ENCODE peak calls at places on chromosomes 6 and 20, in four cellular contexts. P is lower leg skin, W is BE2C, L is colonic mucosa. J is an unnamed sample.
A peak's percentile ranks its signal among the peaks of the same experiment; 100 is the strongest.

GRCh38 chr6:80543598-80544181 is 437.2 kb downstream of the BCKDHB start:
- DNase-seq in L (no peak), W (no peak), P (no peak), J (peak; percentile 61)

GRCh38 chr6:21396313-21396712 is 197.2 kb upstream of the SOX4 start:
- DNase-seq in L (no peak), P (no peak), W (no peak), J (peak; percentile 24)

GRCh38 chr20:46700481-46700880 is 9.0 kb upstream of the SLC2A10 start:
- DNase-seq in P (no peak), L (no peak), W (no peak), J (no peak)

GRCh38 chr6:14117158-14118090 is at the start of gene CD83:
- DNase-seq in W (peak; percentile 41), L (peak; percentile 68), P (no peak), J (peak; percentile 40)

GRCh38 chr6:138818496-138819194 is 22.8 kb downstream of the ECT2L start:
- DNase-seq in L (peak; percentile 21), W (no peak), P (no peak), J (no peak)

GRCh38 chr20:64091762-64092161 is 7.6 kb upstream of the LKAAEAR1 start:
- DNase-seq in W (peak; percentile 59), L (no peak), P (no peak), J (no peak)

GRCh38 chr6:110708295-110708965 is 106.8 kb downstream of the CDK19 start:
- DNase-seq in L (no peak), P (no peak), W (no peak), J (peak; percentile 43)

GRCh38 chr20:57651977-57652864 is 32.0 kb upstream of the ZBP1 start:
- DNase-seq in W (no peak), P (no peak), L (peak; percentile 16), J (no peak)

GRCh38 chr6:149082320-149082719 is 235.2 kb upstream of the TAB2 start:
- DNase-seq in L (peak; percentile 85), P (peak; percentile 74), W (peak; percentile 85), J (peak; percentile 88)

GRCh38 chr6:26123675-26124549 is 36.7 kb downstream of the HFE start:
- DNase-seq in L (peak; percentile 88), W (peak; percentile 73), P (peak; percentile 95), J (peak; percentile 100)

GRCh38 chr20:46994341-46994740 is 99.7 kb downstream of the EYA2 start:
- DNase-seq in P (no peak), L (no peak), W (no peak), J (no peak)

GRCh38 chr20:8855315-8855714 is 213.6 kb upstream of the PLCB4 start:
- DNase-seq in P (peak; percentile 29), L (no peak), W (no peak), J (peak; percentile 67)

GRCh38 chr6:156994215-156995076 is 217.3 kb downstream of the ARID1B start:
- DNase-seq in P (no peak), L (peak; percentile 46), W (no peak), J (no peak)

GRCh38 chr6:122663981-122664380 is 53.8 kb downstream of the PKIB start:
- DNase-seq in P (no peak), L (no peak), W (no peak), J (no peak)

GRCh38 chr6:82248233-82248735 is 740 bp upstream of the IBTK start:
- DNase-seq in L (peak; percentile 53), W (no peak), P (no peak), J (peak; percentile 33)

GRCh38 chr20:21729316-21729715 is 23.9 kb downstream of the PAX1 start:
- DNase-seq in L (no peak), P (no peak), W (no peak), J (no peak)

GRCh38 chr6:4313044-4313686 is 177.8 kb upstream of the ECI2 start:
- DNase-seq in P (no peak), W (no peak), L (peak; percentile 83), J (peak; percentile 98)

GRCh38 chr20:5000263-5001173 is 792 bp downstream of the SLC23A2 start:
- DNase-seq in L (peak; percentile 46), W (peak; percentile 54), P (peak; percentile 56), J (peak; percentile 17)

GRCh38 chr6:87914637-87915395 is 132.8 kb upstream of the SPACA1 start:
- DNase-seq in P (no peak), L (no peak), W (no peak), J (peak; percentile 16)

GRCh38 chr6:40912158-40912946 is 126.7 kb downstream of the UNC5CL start:
- DNase-seq in L (peak; percentile 69), W (peak; percentile 82), P (no peak), J (peak; percentile 24)

GRCh38 chr6:122798099-122798641 is 9.1 kb downstream of the SMPDL3A start:
- DNase-seq in P (no peak), L (peak; percentile 84), W (no peak), J (peak; percentile 49)

GRCh38 chr6:2744206-2744771 is 6.4 kb downstream of the MYLK4 start:
- DNase-seq in L (no peak), P (no peak), W (no peak), J (peak; percentile 35)

GRCh38 chr6:23410439-23410838 is 715.6 kb upstream of the NRSN1 start:
- DNase-seq in W (no peak), L (no peak), P (no peak), J (no peak)

GRCh38 chr6:15879372-15880261 is 216.8 kb upstream of the DTNBP1 start:
- DNase-seq in P (peak; percentile 73), L (peak; percentile 51), W (peak; percentile 93), J (peak; percentile 39)

GRCh38 chr6:167998206-167998605 is 735 bp downstream of the KIF25 start:
- DNase-seq in W (no peak), L (no peak), P (peak; percentile 13), J (no peak)

GRCh38 chr20:25275813-25276532 is 28.1 kb downstream of the PYGB start:
- DNase-seq in L (no peak), W (peak; percentile 3), P (no peak), J (no peak)

DNA sequence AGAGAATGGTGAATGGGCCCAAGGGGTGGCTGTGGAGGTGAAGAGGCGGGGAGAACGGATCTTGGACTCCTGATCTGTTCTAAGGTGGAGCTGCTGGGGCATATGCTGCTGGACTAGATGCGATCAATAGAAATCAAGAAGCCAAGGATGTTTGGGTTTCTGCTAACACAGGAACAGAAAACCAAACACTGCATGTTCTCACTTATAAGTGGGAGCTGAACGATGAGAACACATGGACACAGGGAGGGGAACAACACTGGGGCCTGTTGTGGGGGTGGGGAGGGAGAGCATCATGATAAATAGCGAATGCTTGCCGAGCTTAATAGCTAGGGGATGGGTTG is 109.5 kb upstream of the PTPN1 start:
- DNase-seq in P (no peak), W (no peak), L (no peak), J (no peak)
- H3K4me3 ChIP-seq in P (no peak overlapping the region), W (no peak overlapping the region), L (no peak overlapping the region), J (no peak overlapping the region)

GRCh38 chr20:61378694-61379093 is 126.6 kb downstream of the CDH4 start:
- DNase-seq in P (no peak), L (no peak), W (no peak), J (no peak)
- TF ChIP-seq CTCF in P (no peak), L (no peak), W (no peak), J (no peak)

GRCh38 chr6:45555981-45556771 is 178.4 kb upstream of the SUPT3H start:
- DNase-seq in L (no peak), W (no peak), P (no peak), J (peak; percentile 60)

GRCh38 chr6:45556828-45557227 is 179.1 kb upstream of the SUPT3H start:
- DNase-seq in L (no peak), P (no peak), W (no peak), J (no peak)

GRCh38 chr6:45557454-45557853 is 179.7 kb upstream of the SUPT3H start:
- DNase-seq in W (no peak), L (no peak), P (no peak), J (no peak)

GRCh38 chr6:45560421-45560820 is 182.7 kb upstream of the SUPT3H start:
- DNase-seq in W (no peak), P (no peak), L (no peak), J (no peak)

GRCh38 chr6:45558858-45559257 is 181.1 kb upstream of the SUPT3H start:
- DNase-seq in L (no peak), W (no peak), P (no peak), J (no peak)
- H3K4me3 ChIP-seq in L (no peak overlapping the region), W (no peak overlapping the region), P (no peak overlapping the region), J (no peak overlapping the region)

DNA sequence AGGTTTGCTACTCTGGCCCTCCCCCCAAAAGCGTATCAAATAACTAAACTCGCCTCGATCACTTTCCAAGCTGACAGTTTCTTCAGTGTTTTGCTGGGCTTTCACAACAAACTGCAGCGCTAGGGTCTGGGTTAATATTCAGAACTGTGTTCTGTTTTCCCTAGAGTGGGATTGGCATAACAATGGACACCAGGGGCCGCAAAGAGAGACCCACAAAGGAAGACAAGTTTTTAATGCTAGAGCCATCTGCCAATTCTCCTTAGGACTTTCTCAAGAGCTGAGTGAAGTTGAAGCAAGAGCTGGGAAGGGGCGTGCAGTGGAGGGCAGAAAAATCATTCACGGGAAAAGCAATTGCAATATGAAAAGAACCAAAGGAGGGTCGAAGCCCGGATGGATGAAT is 57.7 kb downstream of the ATP9A start:
- DNase-seq in L (no peak), W (no peak), P (no peak), J (no peak)
- TF ChIP-seq CTCF in L (no peak), W (no peak), P (no peak), J (no peak)

GRCh38 chr6:42451595-42452170 is at the start of gene TRERF1:
- DNase-seq in W (peak; percentile 83), L (peak; percentile 75), P (peak; percentile 65), J (peak; percentile 73)

GRCh38 chr6:42450314-42451145 is 1.2 kb downstream of the TRERF1 start:
- DNase-seq in L (peak; percentile 42), P (no peak), W (peak; percentile 28), J (peak; percentile 33)

GRCh38 chr6:42449917-42450313 is 1.8 kb downstream of the TRERF1 start:
- DNase-seq in P (no peak), W (no peak), L (no peak), J (no peak)

GRCh38 chr6:42452171-42453026 is 673 bp upstream of the TRERF1 start:
- DNase-seq in W (peak; percentile 87), L (peak; percentile 73), P (peak; percentile 60), J (peak; percentile 83)

GRCh38 chr6:42451146-42451594 is 556 bp downstream of the TRERF1 start:
- DNase-seq in W (no peak), P (no peak), L (no peak), J (no peak)
- H3K4me3 ChIP-seq in W (peak overlapping the region; percentile 84), P (peak overlapping the region; percentile 31), L (peak overlapping the region; percentile 81), J (peak overlapping the region; percentile 81)

GRCh38 chr20:1822564-1823420 is 72.4 kb upstream of the SIRPA start:
- DNase-seq in L (no peak), P (no peak), W (no peak), J (peak; percentile 56)
- TF ChIP-seq CTCF in L (no peak), P (no peak), W (no peak), J (peak; percentile 28)

J was measured in cardiac fibroblast.